ENCODE peak calls at places on chromosomes 4 and X, in nine cellular contexts. F is IMR-90, L is A549, C is GM06990, V is astrocyte of the spinal cord, G is cardiac muscle cell, M is kidney epithelial cell, X is SK-N-SH, D is GM13977. Y is an unnamed sample.

GRCh38 chrX:18640686-18641085 is 31.2 kb downstream of the RS1 start:
- DNase-seq in F (no peak), L (no peak), C (no peak), V (no peak), G (peak), M (no peak), X (no peak), D (no peak), Y (no peak)

GRCh38 chr4:37475087-37475486 is 211.1 kb downstream of the RELL1 start:
- DNase-seq in F (no peak), L (no peak), C (no peak), V (no peak), G (no peak), M (no peak), X (no peak), D (no peak), Y (no peak)

GRCh38 chrX:105872921-105873320 is 50.6 kb downstream of the NRK start:
- DNase-seq in F (no peak), L (no peak), C (no peak), V (peak), G (peak), M (no peak), X (no peak), D (no peak), Y (no peak)

GRCh38 chr4:48908687-48909086 is 2.1 kb upstream of the OCIAD2 start:
- DNase-seq in F (no peak), L (no peak), C (no peak), V (no peak), G (no peak), M (no peak), X (no peak), D (no peak), Y (no peak)

GRCh38 chr4:140861359-140862181 is 105.4 kb upstream of the TBC1D9 start:
- DNase-seq in F (peak), L (peak), C (peak), V (peak), G (peak), M (peak), X (peak), D (peak), Y (peak)

GRCh38 chrX:22634751-22635150 is 362.0 kb downstream of the CBLL2 start:
- DNase-seq in F (peak), L (no peak), C (no peak), V (peak), G (peak), M (no peak), X (no peak), D (no peak), Y (no peak)

GRCh38 chr4:48862038-48862437 is 31.1 kb downstream of the OCIAD1 start:
- DNase-seq in F (no peak), L (no peak), C (no peak), V (no peak), G (no peak), M (no peak), X (no peak), D (no peak), Y (no peak)

GRCh38 chr4:62398318-62398717 is 1198.2 kb downstream of the ADGRL3 start:
- DNase-seq in F (no peak), L (no peak), C (no peak), V (no peak), G (no peak), M (no peak), X (no peak), D (no peak), Y (no peak)

GRCh38 chr4:27716693-27717505 is 856.3 kb downstream of the STIM2 start:
- DNase-seq in F (no peak), L (no peak), C (no peak), V (no peak), G (no peak), M (no peak), X (no peak), D (no peak), Y (no peak)

GRCh38 chrX:7088968-7089615 is 58.4 kb upstream of the STS start:
- DNase-seq in F (no peak), L (no peak), C (no peak), V (no peak), G (no peak), M (no peak), X (no peak), D (peak), Y (no peak)

GRCh38 chr4:10619855-10620254 is 64.7 kb downstream of the CLNK start:
- DNase-seq in F (no peak), L (no peak), C (no peak), V (no peak), G (no peak), M (no peak), X (no peak), D (no peak), Y (no peak)

GRCh38 chrX:70262952-70263567 is 3.1 kb upstream of the P2RY4 start:
- DNase-seq in F (peak), L (peak), C (peak), V (peak), G (peak), M (no peak), X (peak), D (peak), Y (peak)

DNA sequence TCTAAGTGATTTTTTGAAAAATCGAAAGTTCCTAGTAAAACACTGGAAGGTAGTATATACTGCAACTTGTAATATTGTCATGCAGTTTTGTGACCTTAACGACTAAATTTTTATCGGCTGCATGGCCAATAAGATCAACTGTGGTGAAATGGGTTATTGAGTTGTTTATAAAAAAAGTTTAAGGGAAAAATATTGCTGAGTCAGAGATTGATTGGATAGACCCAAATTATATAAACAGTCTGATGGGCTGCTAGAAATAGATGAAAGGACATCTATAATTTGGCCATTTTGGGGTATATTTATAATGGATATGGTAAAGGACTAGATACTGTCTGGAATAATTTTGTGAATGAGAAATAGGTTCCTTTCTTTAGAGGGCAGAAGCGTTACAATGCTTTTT is 56.2 kb downstream of the MGST2 start:
- DNase-seq in F (no peak), L (no peak), C (no peak), V (no peak), G (no peak), M (no peak), X (no peak), D (no peak), Y (no peak)
- TF ChIP-seq CTCF in F (no peak), L (no peak), C (no peak), V (no peak), G (no peak), M (no peak), X (no peak), D (no peak), Y (no peak)

GRCh38 chrX:12771445-12772069 is 19.7 kb upstream of the PRPS2 start:
- DNase-seq in F (peak), L (peak), C (peak), V (peak), G (peak), M (no peak), X (peak), D (peak), Y (peak)

GRCh38 chrX:12767856-12768255 is 23.4 kb upstream of the PRPS2 start:
- DNase-seq in F (no peak), L (no peak), C (no peak), V (no peak), G (no peak), M (no peak), X (peak), D (no peak), Y (no peak)

GRCh38 chrX:12770440-12770839 is 20.8 kb upstream of the PRPS2 start:
- DNase-seq in F (peak), L (no peak), C (no peak), V (peak), G (peak), M (no peak), X (peak), D (no peak), Y (no peak)
- TF ChIP-seq CTCF in F (peak), L (peak), C (peak), V (peak), G (peak), M (peak), X (peak), D (peak), Y (peak)

DNA sequence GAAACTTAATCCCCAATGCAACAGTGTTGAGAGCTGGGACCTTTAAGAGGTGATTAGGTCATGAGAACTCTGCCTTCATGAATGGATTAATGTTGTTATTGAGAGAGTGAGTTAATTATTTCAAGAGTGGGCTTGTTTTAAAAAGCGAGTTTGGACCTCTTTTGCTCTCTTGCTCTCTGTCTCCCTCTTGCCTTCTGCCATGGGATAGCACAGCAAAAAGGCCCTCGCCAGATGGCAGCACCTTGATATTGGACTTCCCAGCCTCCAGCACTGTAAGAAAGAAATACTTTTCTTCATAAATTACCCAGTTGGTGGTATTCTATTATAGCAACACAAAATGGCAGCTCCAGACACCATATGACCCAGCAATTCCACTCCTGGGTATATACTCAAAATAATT is 7.0 kb upstream of the ATP6AP2 start:
- DNase-seq in F (peak), L (no peak), C (peak), V (no peak), G (peak), M (no peak), X (no peak), D (no peak), Y (no peak)
- TF ChIP-seq CTCF in F (peak), L (peak), C (peak), V (peak), G (peak), M (peak), X (peak), D (peak), Y (no peak)

GRCh38 chrX:19857131-19857530 is 30.3 kb downstream of the SH3KBP1 start:
- DNase-seq in F (no peak), L (no peak), C (no peak), V (no peak), G (no peak), M (no peak), X (no peak), D (no peak), Y (no peak)
- TF ChIP-seq CTCF in F (no peak), L (no peak), C (no peak), V (no peak), G (no peak), M (no peak), X (no peak), D (no peak), Y (no peak)

Y was measured in prostate gland.